ENCODE peak calls at places on chromosomes 3 and 15, in eight cellular contexts. One of them, this sample, is unnamed.

GRCh38 chr3:38131621-38132369 is 5.1 kb downstream of the ACAA1 start:
- DNase-seq in stimulated activated CD8-positive, alpha-beta memory T cell treated with anti-CD3 and anti-CD28 coated beads, Interleukin-15, amount 100 ng/mL, for 24 hours: no peak
- DNase-seq in G401: peak; percentile 27
- DNase-seq in stimulated activated CD4-positive, alpha-beta T cell treated with anti-CD3 and anti-CD28 coated beads, TNF-alpha, amount 100 ng/mL, for 1 hour: no peak
- DNase-seq in KG1: no peak
- DNase-seq in NAMALWA: peak; percentile 56
- DNase-seq in NK-92 treated with Interleukin-12 subunit alpha and Interleukin-12 subunit beta, amount 100 ng/mL, for 24 hours: no peak
- DNase-seq in pancreas: no peak
- DNase-seq in this sample: no peak

GRCh38 chr15:67906382-67906781 is 66.5 kb upstream of the RNU6-1 start:
- DNase-seq in NAMALWA: no peak
- DNase-seq in KG1: no peak
- DNase-seq in stimulated activated CD8-positive, alpha-beta memory T cell treated with anti-CD3 and anti-CD28 coated beads, Interleukin-15, amount 100 ng/mL, for 24 hours: no peak
- DNase-seq in stimulated activated CD4-positive, alpha-beta T cell treated with anti-CD3 and anti-CD28 coated beads, TNF-alpha, amount 100 ng/mL, for 1 hour: no peak
- DNase-seq in pancreas: no peak
- DNase-seq in NK-92 treated with Interleukin-12 subunit alpha and Interleukin-12 subunit beta, amount 100 ng/mL, for 24 hours: no peak
- DNase-seq in G401: no peak
- DNase-seq in this sample: no peak

GRCh38 chr3:150733373-150733935 is 29.5 kb downstream of the SIAH2 start:
- DNase-seq in G401: no peak
- DNase-seq in pancreas: no peak
- DNase-seq in KG1: no peak
- DNase-seq in stimulated activated CD4-positive, alpha-beta T cell treated with anti-CD3 and anti-CD28 coated beads, TNF-alpha, amount 100 ng/mL, for 1 hour: no peak
- DNase-seq in stimulated activated CD8-positive, alpha-beta memory T cell treated with anti-CD3 and anti-CD28 coated beads, Interleukin-15, amount 100 ng/mL, for 24 hours: no peak
- DNase-seq in NAMALWA: no peak
- DNase-seq in NK-92 treated with Interleukin-12 subunit alpha and Interleukin-12 subunit beta, amount 100 ng/mL, for 24 hours: no peak
- DNase-seq in this sample: no peak

GRCh38 chr3:129031476-129032215 is 28.9 kb upstream of the GP9 start:
- DNase-seq in G401: no peak
- DNase-seq in stimulated activated CD4-positive, alpha-beta T cell treated with anti-CD3 and anti-CD28 coated beads, TNF-alpha, amount 100 ng/mL, for 1 hour: no peak
- DNase-seq in KG1: no peak
- DNase-seq in NAMALWA: no peak
- DNase-seq in stimulated activated CD8-positive, alpha-beta memory T cell treated with anti-CD3 and anti-CD28 coated beads, Interleukin-15, amount 100 ng/mL, for 24 hours: no peak
- DNase-seq in NK-92 treated with Interleukin-12 subunit alpha and Interleukin-12 subunit beta, amount 100 ng/mL, for 24 hours: no peak
- DNase-seq in pancreas: no peak
- DNase-seq in this sample: no peak

GRCh38 chr3:13268120-13268519 is 152.0 kb downstream of the NUP210 start:
- DNase-seq in stimulated activated CD4-positive, alpha-beta T cell treated with anti-CD3 and anti-CD28 coated beads, TNF-alpha, amount 100 ng/mL, for 1 hour: no peak
- DNase-seq in NK-92 treated with Interleukin-12 subunit alpha and Interleukin-12 subunit beta, amount 100 ng/mL, for 24 hours: no peak
- DNase-seq in pancreas: no peak
- DNase-seq in G401: no peak
- DNase-seq in stimulated activated CD8-positive, alpha-beta memory T cell treated with anti-CD3 and anti-CD28 coated beads, Interleukin-15, amount 100 ng/mL, for 24 hours: no peak
- DNase-seq in KG1: no peak
- DNase-seq in NAMALWA: no peak
- DNase-seq in this sample: no peak

GRCh38 chr3:182473191-182473710 is 320.1 kb upstream of the ATP11B start:
- DNase-seq in stimulated activated CD8-positive, alpha-beta memory T cell treated with anti-CD3 and anti-CD28 coated beads, Interleukin-15, amount 100 ng/mL, for 24 hours: no peak
- DNase-seq in KG1: no peak
- DNase-seq in G401: no peak
- DNase-seq in NK-92 treated with Interleukin-12 subunit alpha and Interleukin-12 subunit beta, amount 100 ng/mL, for 24 hours: no peak
- DNase-seq in NAMALWA: no peak
- DNase-seq in stimulated activated CD4-positive, alpha-beta T cell treated with anti-CD3 and anti-CD28 coated beads, TNF-alpha, amount 100 ng/mL, for 1 hour: no peak
- DNase-seq in pancreas: no peak
- DNase-seq in this sample: no peak

GRCh38 chr3:45218578-45219390 is 7.3 kb downstream of the TMEM158 start:
- DNase-seq in KG1: no peak
- DNase-seq in stimulated activated CD4-positive, alpha-beta T cell treated with anti-CD3 and anti-CD28 coated beads, TNF-alpha, amount 100 ng/mL, for 1 hour: no peak
- DNase-seq in stimulated activated CD8-positive, alpha-beta memory T cell treated with anti-CD3 and anti-CD28 coated beads, Interleukin-15, amount 100 ng/mL, for 24 hours: no peak
- DNase-seq in NAMALWA: no peak
- DNase-seq in G401: no peak
- DNase-seq in pancreas: no peak
- DNase-seq in NK-92 treated with Interleukin-12 subunit alpha and Interleukin-12 subunit beta, amount 100 ng/mL, for 24 hours: no peak
- DNase-seq in this sample: no peak

GRCh38 chr3:119292666-119293065 is 1.5 kb upstream of the ARHGAP31 start:
- DNase-seq in pancreas: no peak
- DNase-seq in stimulated activated CD8-positive, alpha-beta memory T cell treated with anti-CD3 and anti-CD28 coated beads, Interleukin-15, amount 100 ng/mL, for 24 hours: no peak
- DNase-seq in KG1: no peak
- DNase-seq in NAMALWA: no peak
- DNase-seq in NK-92 treated with Interleukin-12 subunit alpha and Interleukin-12 subunit beta, amount 100 ng/mL, for 24 hours: no peak
- DNase-seq in stimulated activated CD4-positive, alpha-beta T cell treated with anti-CD3 and anti-CD28 coated beads, TNF-alpha, amount 100 ng/mL, for 1 hour: no peak
- DNase-seq in G401: no peak
- DNase-seq in this sample: no peak

GRCh38 chr3:127339016-127339415 is 51.2 kb upstream of the PRR20G start:
- DNase-seq in pancreas: no peak
- DNase-seq in NAMALWA: no peak
- DNase-seq in stimulated activated CD8-positive, alpha-beta memory T cell treated with anti-CD3 and anti-CD28 coated beads, Interleukin-15, amount 100 ng/mL, for 24 hours: no peak
- DNase-seq in KG1: no peak
- DNase-seq in G401: no peak
- DNase-seq in NK-92 treated with Interleukin-12 subunit alpha and Interleukin-12 subunit beta, amount 100 ng/mL, for 24 hours: no peak
- DNase-seq in stimulated activated CD4-positive, alpha-beta T cell treated with anti-CD3 and anti-CD28 coated beads, TNF-alpha, amount 100 ng/mL, for 1 hour: no peak
- DNase-seq in this sample: no peak

GRCh38 chr15:62779041-62779810 is 263.3 kb upstream of the TPM1 start:
- DNase-seq in stimulated activated CD8-positive, alpha-beta memory T cell treated with anti-CD3 and anti-CD28 coated beads, Interleukin-15, amount 100 ng/mL, for 24 hours: no peak
- DNase-seq in G401: no peak
- DNase-seq in stimulated activated CD4-positive, alpha-beta T cell treated with anti-CD3 and anti-CD28 coated beads, TNF-alpha, amount 100 ng/mL, for 1 hour: no peak
- DNase-seq in KG1: no peak
- DNase-seq in pancreas: no peak
- DNase-seq in NAMALWA: no peak
- DNase-seq in NK-92 treated with Interleukin-12 subunit alpha and Interleukin-12 subunit beta, amount 100 ng/mL, for 24 hours: no peak
- DNase-seq in this sample: peak; percentile 41

GRCh38 chr3:180252683-180253082 is 215.9 kb upstream of the PEX5L start:
- DNase-seq in stimulated activated CD4-positive, alpha-beta T cell treated with anti-CD3 and anti-CD28 coated beads, TNF-alpha, amount 100 ng/mL, for 1 hour: no peak
- DNase-seq in stimulated activated CD8-positive, alpha-beta memory T cell treated with anti-CD3 and anti-CD28 coated beads, Interleukin-15, amount 100 ng/mL, for 24 hours: no peak
- DNase-seq in pancreas: no peak
- DNase-seq in G401: no peak
- DNase-seq in NK-92 treated with Interleukin-12 subunit alpha and Interleukin-12 subunit beta, amount 100 ng/mL, for 24 hours: no peak
- DNase-seq in NAMALWA: no peak
- DNase-seq in KG1: no peak
- DNase-seq in this sample: no peak

GRCh38 chr15:66995257-66995656 is 70.1 kb upstream of the SMAD3 start:
- DNase-seq in NK-92 treated with Interleukin-12 subunit alpha and Interleukin-12 subunit beta, amount 100 ng/mL, for 24 hours: no peak
- DNase-seq in G401: no peak
- DNase-seq in stimulated activated CD8-positive, alpha-beta memory T cell treated with anti-CD3 and anti-CD28 coated beads, Interleukin-15, amount 100 ng/mL, for 24 hours: no peak
- DNase-seq in NAMALWA: no peak
- DNase-seq in pancreas: no peak
- DNase-seq in stimulated activated CD4-positive, alpha-beta T cell treated with anti-CD3 and anti-CD28 coated beads, TNF-alpha, amount 100 ng/mL, for 1 hour: no peak
- DNase-seq in KG1: no peak
- DNase-seq in this sample: no peak

GRCh38 chr3:195064300-195064931 is 206.5 kb downstream of the XXYLT1 start:
- DNase-seq in NAMALWA: peak; percentile 48
- DNase-seq in NK-92 treated with Interleukin-12 subunit alpha and Interleukin-12 subunit beta, amount 100 ng/mL, for 24 hours: no peak
- DNase-seq in KG1: no peak
- DNase-seq in stimulated activated CD4-positive, alpha-beta T cell treated with anti-CD3 and anti-CD28 coated beads, TNF-alpha, amount 100 ng/mL, for 1 hour: no peak
- DNase-seq in pancreas: no peak
- DNase-seq in G401: no peak
- DNase-seq in stimulated activated CD8-positive, alpha-beta memory T cell treated with anti-CD3 and anti-CD28 coated beads, Interleukin-15, amount 100 ng/mL, for 24 hours: no peak
- DNase-seq in this sample: no peak

GRCh38 chr3:141362736-141363135 is 5.6 kb upstream of the ZBTB38 start:
- DNase-seq in NK-92 treated with Interleukin-12 subunit alpha and Interleukin-12 subunit beta, amount 100 ng/mL, for 24 hours: no peak
- DNase-seq in NAMALWA: no peak
- DNase-seq in stimulated activated CD8-positive, alpha-beta memory T cell treated with anti-CD3 and anti-CD28 coated beads, Interleukin-15, amount 100 ng/mL, for 24 hours: no peak
- DNase-seq in pancreas: no peak
- DNase-seq in KG1: no peak
- DNase-seq in G401: no peak
- DNase-seq in stimulated activated CD4-positive, alpha-beta T cell treated with anti-CD3 and anti-CD28 coated beads, TNF-alpha, amount 100 ng/mL, for 1 hour: no peak
- DNase-seq in this sample: no peak

GRCh38 chr15:70091649-70092461 is 5.9 kb downstream of the TLE3 start:
- DNase-seq in G401: no peak
- DNase-seq in pancreas: no peak
- DNase-seq in NAMALWA: no peak
- DNase-seq in stimulated activated CD8-positive, alpha-beta memory T cell treated with anti-CD3 and anti-CD28 coated beads, Interleukin-15, amount 100 ng/mL, for 24 hours: no peak
- DNase-seq in KG1: no peak
- DNase-seq in stimulated activated CD4-positive, alpha-beta T cell treated with anti-CD3 and anti-CD28 coated beads, TNF-alpha, amount 100 ng/mL, for 1 hour: no peak
- DNase-seq in NK-92 treated with Interleukin-12 subunit alpha and Interleukin-12 subunit beta, amount 100 ng/mL, for 24 hours: no peak
- DNase-seq in this sample: no peak

GRCh38 chr3:63519426-63519825 is 133.0 kb upstream of the SNTN start:
- DNase-seq in pancreas: no peak
- DNase-seq in NK-92 treated with Interleukin-12 subunit alpha and Interleukin-12 subunit beta, amount 100 ng/mL, for 24 hours: no peak
- DNase-seq in G401: no peak
- DNase-seq in stimulated activated CD8-positive, alpha-beta memory T cell treated with anti-CD3 and anti-CD28 coated beads, Interleukin-15, amount 100 ng/mL, for 24 hours: no peak
- DNase-seq in KG1: no peak
- DNase-seq in NAMALWA: no peak
- DNase-seq in stimulated activated CD4-positive, alpha-beta T cell treated with anti-CD3 and anti-CD28 coated beads, TNF-alpha, amount 100 ng/mL, for 1 hour: no peak
- DNase-seq in this sample: no peak

GRCh38 chr3:49165771-49166751 is at the start of gene CCDC71:
- DNase-seq in stimulated activated CD4-positive, alpha-beta T cell treated with anti-CD3 and anti-CD28 coated beads, TNF-alpha, amount 100 ng/mL, for 1 hour: peak; percentile 67
- DNase-seq in pancreas: peak; percentile 71
- DNase-seq in NK-92 treated with Interleukin-12 subunit alpha and Interleukin-12 subunit beta, amount 100 ng/mL, for 24 hours: peak; percentile 27
- DNase-seq in NAMALWA: peak; percentile 59
- DNase-seq in stimulated activated CD8-positive, alpha-beta memory T cell treated with anti-CD3 and anti-CD28 coated beads, Interleukin-15, amount 100 ng/mL, for 24 hours: peak; percentile 64
- DNase-seq in G401: peak; percentile 63
- DNase-seq in KG1: peak; percentile 48
- DNase-seq in this sample: peak; percentile 61

GRCh38 chr15:89632563-89633430 is 22.5 kb downstream of the KIF7 start:
- DNase-seq in G401: no peak
- DNase-seq in stimulated activated CD8-positive, alpha-beta memory T cell treated with anti-CD3 and anti-CD28 coated beads, Interleukin-15, amount 100 ng/mL, for 24 hours: no peak
- DNase-seq in NK-92 treated with Interleukin-12 subunit alpha and Interleukin-12 subunit beta, amount 100 ng/mL, for 24 hours: no peak
- DNase-seq in NAMALWA: no peak
- DNase-seq in stimulated activated CD4-positive, alpha-beta T cell treated with anti-CD3 and anti-CD28 coated beads, TNF-alpha, amount 100 ng/mL, for 1 hour: no peak
- DNase-seq in pancreas: no peak
- DNase-seq in KG1: no peak
- DNase-seq in this sample: no peak

GRCh38 chr3:16033889-16034687 is 140.4 kb upstream of the GALNT15 start:
- DNase-seq in G401: no peak
- DNase-seq in stimulated activated CD8-positive, alpha-beta memory T cell treated with anti-CD3 and anti-CD28 coated beads, Interleukin-15, amount 100 ng/mL, for 24 hours: no peak
- DNase-seq in KG1: no peak
- DNase-seq in NAMALWA: no peak
- DNase-seq in NK-92 treated with Interleukin-12 subunit alpha and Interleukin-12 subunit beta, amount 100 ng/mL, for 24 hours: no peak
- DNase-seq in pancreas: no peak
- DNase-seq in stimulated activated CD4-positive, alpha-beta T cell treated with anti-CD3 and anti-CD28 coated beads, TNF-alpha, amount 100 ng/mL, for 1 hour: no peak
- DNase-seq in this sample: no peak

GRCh38 chr3:58560771-58561311 is 16.4 kb downstream of the FAM107A start:
- DNase-seq in G401: peak; percentile 39
- DNase-seq in stimulated activated CD4-positive, alpha-beta T cell treated with anti-CD3 and anti-CD28 coated beads, TNF-alpha, amount 100 ng/mL, for 1 hour: no peak
- DNase-seq in KG1: no peak
- DNase-seq in NAMALWA: peak; percentile 29
- DNase-seq in NK-92 treated with Interleukin-12 subunit alpha and Interleukin-12 subunit beta, amount 100 ng/mL, for 24 hours: no peak
- DNase-seq in stimulated activated CD8-positive, alpha-beta memory T cell treated with anti-CD3 and anti-CD28 coated beads, Interleukin-15, amount 100 ng/mL, for 24 hours: no peak
- DNase-seq in pancreas: no peak
- DNase-seq in this sample: no peak

GRCh38 chr3:181694805-181695660 is 16.7 kb upstream of the SOX2 start:
- DNase-seq in KG1: no peak
- DNase-seq in pancreas: peak; percentile 22
- DNase-seq in NAMALWA: no peak
- DNase-seq in stimulated activated CD4-positive, alpha-beta T cell treated with anti-CD3 and anti-CD28 coated beads, TNF-alpha, amount 100 ng/mL, for 1 hour: no peak
- DNase-seq in G401: no peak
- DNase-seq in NK-92 treated with Interleukin-12 subunit alpha and Interleukin-12 subunit beta, amount 100 ng/mL, for 24 hours: no peak
- DNase-seq in stimulated activated CD8-positive, alpha-beta memory T cell treated with anti-CD3 and anti-CD28 coated beads, Interleukin-15, amount 100 ng/mL, for 24 hours: no peak
- DNase-seq in this sample: peak; percentile 78

GRCh38 chr15:68553994-68554715 is 24.6 kb upstream of the CORO2B start:
- DNase-seq in NAMALWA: peak; percentile 84
- DNase-seq in stimulated activated CD8-positive, alpha-beta memory T cell treated with anti-CD3 and anti-CD28 coated beads, Interleukin-15, amount 100 ng/mL, for 24 hours: peak; percentile 42
- DNase-seq in KG1: peak; percentile 46
- DNase-seq in stimulated activated CD4-positive, alpha-beta T cell treated with anti-CD3 and anti-CD28 coated beads, TNF-alpha, amount 100 ng/mL, for 1 hour: no peak
- DNase-seq in G401: peak; percentile 86
- DNase-seq in NK-92 treated with Interleukin-12 subunit alpha and Interleukin-12 subunit beta, amount 100 ng/mL, for 24 hours: peak; percentile 45
- DNase-seq in pancreas: peak; percentile 41
- DNase-seq in this sample: peak; percentile 78

GRCh38 chr3:130800829-130801228 is 54.2 kb upstream of the PIK3R4 start:
- DNase-seq in stimulated activated CD8-positive, alpha-beta memory T cell treated with anti-CD3 and anti-CD28 coated beads, Interleukin-15, amount 100 ng/mL, for 24 hours: no peak
- DNase-seq in G401: no peak
- DNase-seq in NK-92 treated with Interleukin-12 subunit alpha and Interleukin-12 subunit beta, amount 100 ng/mL, for 24 hours: no peak
- DNase-seq in NAMALWA: no peak
- DNase-seq in stimulated activated CD4-positive, alpha-beta T cell treated with anti-CD3 and anti-CD28 coated beads, TNF-alpha, amount 100 ng/mL, for 1 hour: no peak
- DNase-seq in KG1: no peak
- DNase-seq in pancreas: no peak
- DNase-seq in this sample: no peak

GRCh38 chr3:168884353-168884903 is 779.1 kb downstream of the MECOM start:
- DNase-seq in KG1: no peak
- DNase-seq in stimulated activated CD4-positive, alpha-beta T cell treated with anti-CD3 and anti-CD28 coated beads, TNF-alpha, amount 100 ng/mL, for 1 hour: no peak
- DNase-seq in NK-92 treated with Interleukin-12 subunit alpha and Interleukin-12 subunit beta, amount 100 ng/mL, for 24 hours: no peak
- DNase-seq in NAMALWA: no peak
- DNase-seq in G401: peak; percentile 10
- DNase-seq in stimulated activated CD8-positive, alpha-beta memory T cell treated with anti-CD3 and anti-CD28 coated beads, Interleukin-15, amount 100 ng/mL, for 24 hours: no peak
- DNase-seq in pancreas: peak; percentile 34
- DNase-seq in this sample: peak; percentile 29

GRCh38 chr3:196688349-196688748 is 23.7 kb downstream of the CEP19 start:
- DNase-seq in KG1: peak; percentile 59
- DNase-seq in G401: no peak
- DNase-seq in stimulated activated CD4-positive, alpha-beta T cell treated with anti-CD3 and anti-CD28 coated beads, TNF-alpha, amount 100 ng/mL, for 1 hour: no peak
- DNase-seq in stimulated activated CD8-positive, alpha-beta memory T cell treated with anti-CD3 and anti-CD28 coated beads, Interleukin-15, amount 100 ng/mL, for 24 hours: no peak
- DNase-seq in NAMALWA: no peak
- DNase-seq in NK-92 treated with Interleukin-12 subunit alpha and Interleukin-12 subunit beta, amount 100 ng/mL, for 24 hours: peak; percentile 15
- DNase-seq in pancreas: no peak
- DNase-seq in this sample: peak; percentile 40

GRCh38 chr15:73254598-73254997 is 114.2 kb downstream of the HCN4 start:
- DNase-seq in NAMALWA: no peak
- DNase-seq in NK-92 treated with Interleukin-12 subunit alpha and Interleukin-12 subunit beta, amount 100 ng/mL, for 24 hours: no peak
- DNase-seq in stimulated activated CD8-positive, alpha-beta memory T cell treated with anti-CD3 and anti-CD28 coated beads, Interleukin-15, amount 100 ng/mL, for 24 hours: no peak
- DNase-seq in stimulated activated CD4-positive, alpha-beta T cell treated with anti-CD3 and anti-CD28 coated beads, TNF-alpha, amount 100 ng/mL, for 1 hour: no peak
- DNase-seq in KG1: no peak
- DNase-seq in pancreas: no peak
- DNase-seq in G401: no peak
- DNase-seq in this sample: no peak

GRCh38 chr3:108420926-108421325 is 89.5 kb downstream of the MYH15 start:
- DNase-seq in pancreas: no peak
- DNase-seq in G401: no peak
- DNase-seq in stimulated activated CD4-positive, alpha-beta T cell treated with anti-CD3 and anti-CD28 coated beads, TNF-alpha, amount 100 ng/mL, for 1 hour: no peak
- DNase-seq in stimulated activated CD8-positive, alpha-beta memory T cell treated with anti-CD3 and anti-CD28 coated beads, Interleukin-15, amount 100 ng/mL, for 24 hours: no peak
- DNase-seq in NK-92 treated with Interleukin-12 subunit alpha and Interleukin-12 subunit beta, amount 100 ng/mL, for 24 hours: no peak
- DNase-seq in KG1: no peak
- DNase-seq in NAMALWA: no peak
- DNase-seq in this sample: no peak

GRCh38 chr15:60844431-60845174 is 365.7 kb upstream of the ICE2 start:
- DNase-seq in stimulated activated CD4-positive, alpha-beta T cell treated with anti-CD3 and anti-CD28 coated beads, TNF-alpha, amount 100 ng/mL, for 1 hour: no peak
- DNase-seq in pancreas: no peak
- DNase-seq in G401: no peak
- DNase-seq in KG1: no peak
- DNase-seq in stimulated activated CD8-positive, alpha-beta memory T cell treated with anti-CD3 and anti-CD28 coated beads, Interleukin-15, amount 100 ng/mL, for 24 hours: no peak
- DNase-seq in NAMALWA: no peak
- DNase-seq in NK-92 treated with Interleukin-12 subunit alpha and Interleukin-12 subunit beta, amount 100 ng/mL, for 24 hours: peak; percentile 57
- DNase-seq in this sample: no peak